ENCODE peak calls at places on chromosomes 4 and X, in six cellular contexts. N, C, Q, S, E and F are unnamed samples.
A peak's percentile ranks its signal among the peaks of the same experiment; 100 is the strongest.

GRCh38 chrX:154096140-154097002 is 1.1 kb downstream of the MECP2 start:
- DNase-seq in N (no peak), C (no peak), Q (no peak), S (peak; percentile 42), E (peak; percentile 11), F (no peak)

GRCh38 chrX:65637335-65637734 is 30.1 kb upstream of the MSN start:
- DNase-seq in N (no peak), C (no peak), Q (no peak), S (no peak), E (no peak), F (no peak)

GRCh38 chrX:45140812-45141211 is 59.9 kb downstream of the DIPK2B start:
- DNase-seq in N (no peak), C (no peak), Q (no peak), S (no peak), E (no peak), F (no peak)

GRCh38 chrX:107707866-107708265 is 67.7 kb downstream of the TSC22D3 start:
- DNase-seq in N (no peak), C (no peak), Q (no peak), S (no peak), E (no peak), F (no peak)

GRCh38 chr4:105895609-105896460 is 564 bp downstream of the NPNT start:
- DNase-seq in N (no peak), C (no peak), Q (no peak), S (no peak), E (peak; percentile 77), F (peak; percentile 56)

GRCh38 chr4:140952709-140953108 is 180.6 kb downstream of the RNF150 start:
- DNase-seq in N (no peak), C (no peak), Q (no peak), S (no peak), E (peak; percentile 86), F (no peak)

GRCh38 chrX:41695464-41695863 is 6.7 kb downstream of the GPR34 start:
- DNase-seq in N (no peak), C (no peak), Q (no peak), S (no peak), E (peak; percentile 1), F (no peak)

GRCh38 chr4:18110099-18110498 is 88.5 kb upstream of the LCORL start:
- DNase-seq in N (no peak), C (no peak), Q (no peak), S (no peak), E (no peak), F (no peak)

GRCh38 chr4:148749403-148749802 is 307.2 kb upstream of the NR3C2 start:
- DNase-seq in N (no peak), C (no peak), Q (no peak), S (no peak), E (peak; percentile 90), F (no peak)

GRCh38 chrX:15236146-15236545 is 33.7 kb downstream of the ASB9 start:
- DNase-seq in N (no peak), C (no peak), Q (no peak), S (no peak), E (no peak), F (no peak)

GRCh38 chrX:109714340-109714958 is 18.6 kb downstream of the ACSL4 start:
- DNase-seq in N (no peak), C (no peak), Q (no peak), S (no peak), E (peak; percentile 76), F (no peak)

GRCh38 chr4:12360391-12360790 is 931.7 kb upstream of the HS3ST1 start:
- DNase-seq in N (no peak), C (no peak), Q (no peak), S (no peak), E (peak; percentile 86), F (no peak)

GRCh38 chr4:118842055-118842454 is 6.1 kb upstream of the SEC24D start:
- DNase-seq in N (no peak), C (no peak), Q (no peak), S (no peak), E (peak; percentile 44), F (no peak)

GRCh38 chr4:176671532-176671931 is 121.2 kb downstream of the VEGFC start:
- DNase-seq in N (no peak), C (no peak), Q (no peak), S (no peak), E (no peak), F (no peak)

GRCh38 chr4:148893095-148893494 is 450.9 kb upstream of the NR3C2 start:
- DNase-seq in N (no peak), C (no peak), Q (no peak), S (no peak), E (no peak), F (no peak)

GRCh38 chr4:83115000-83115399 is 471 bp upstream of the PLAC8 start:
- DNase-seq in N (no peak), C (no peak), Q (no peak), S (no peak), E (peak; percentile 70), F (no peak)

GRCh38 chr4:150336676-150337412 is 245.1 kb upstream of the MAB21L2 start:
- DNase-seq in N (no peak), C (no peak), Q (no peak), S (peak; percentile 46), E (no peak), F (no peak)

GRCh38 chr4:165761968-165762367 is 111.1 kb upstream of the TLL1 start:
- DNase-seq in N (no peak), C (no peak), Q (no peak), S (no peak), E (no peak), F (no peak)

GRCh38 chr4:4524364-4524763 is 17.5 kb downstream of the STX18 start:
- DNase-seq in N (no peak), C (peak; percentile 8), Q (no peak), S (peak; percentile 19), E (no peak), F (no peak)
- TF ChIP-seq CTCF in N (no peak), C (no peak), Q (no peak), S (no peak), E (no peak), F (no peak)

GRCh38 chr4:187606581-187606980 is 389.0 kb upstream of the ZFP42 start:
- DNase-seq in N (no peak), C (no peak), Q (no peak), S (peak; percentile 46), E (peak; percentile 85), F (no peak)
- TF ChIP-seq CTCF in N (peak; percentile 82), C (peak; percentile 60), Q (peak; percentile 82), S (peak; percentile 69), E (peak; percentile 91), F (peak; percentile 86)

DNA sequence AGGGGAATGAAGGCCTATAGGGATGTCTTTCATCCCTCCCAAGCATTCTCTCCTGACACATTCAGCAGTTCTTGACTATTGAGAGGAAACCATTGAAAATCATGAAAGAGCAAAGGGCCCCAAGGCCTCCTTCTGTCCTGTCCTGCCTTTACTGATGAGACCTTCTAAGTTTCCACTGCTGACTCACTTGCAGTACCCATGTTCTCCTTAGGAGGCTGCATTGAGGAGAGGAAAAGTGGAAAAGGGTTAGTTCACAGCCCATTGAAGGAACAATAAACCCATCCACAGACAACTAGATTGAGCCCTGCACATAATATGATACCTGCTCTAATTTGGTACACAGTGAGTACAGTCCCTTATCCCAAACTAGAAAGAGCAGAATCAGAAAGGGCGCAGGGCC is 115.1 kb upstream of the PNPLA4 start:
- DNase-seq in N (no peak), C (no peak), Q (no peak), S (peak; percentile 1), E (peak; percentile 42), F (no peak)
- TF ChIP-seq CTCF in N (no peak), C (no peak), Q (no peak), S (no peak), E (peak; percentile 47), F (peak; percentile 32)

GRCh38 chr4:2910409-2910808 is 52.8 kb downstream of the NOP14 start:
- DNase-seq in N (no peak), C (no peak), Q (no peak), S (peak; percentile 25), E (no peak), F (no peak)
- TF ChIP-seq CTCF in N (no peak), C (no peak), Q (no peak), S (peak; percentile 36), E (peak; percentile 12), F (no peak)

DNA sequence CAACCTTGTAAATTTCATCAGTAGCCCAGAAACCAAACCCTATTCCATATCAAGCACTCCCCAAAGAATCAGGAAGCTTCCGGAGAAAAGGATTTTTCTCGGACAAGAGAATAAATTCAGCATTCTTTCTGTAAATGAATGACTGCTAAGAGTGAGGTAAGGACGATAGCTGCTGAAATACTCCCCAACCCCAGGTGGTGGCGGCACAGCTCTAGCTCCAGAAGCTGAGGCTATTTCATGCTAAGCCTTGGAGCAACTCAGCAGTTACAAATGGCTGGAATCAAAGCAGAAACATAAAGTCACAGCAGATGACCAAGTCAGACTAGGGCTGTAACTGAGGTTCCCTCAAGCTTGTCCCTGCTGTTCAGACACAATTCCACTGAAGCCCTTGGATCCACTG is 13.9 kb upstream of the PCDH19 start:
- DNase-seq in N (no peak), C (no peak), Q (no peak), S (peak; percentile 1), E (peak; percentile 21), F (no peak)
- TF ChIP-seq CTCF in N (no peak), C (no peak), Q (no peak), S (peak; percentile 17), E (peak; percentile 56), F (no peak)

GRCh38 chr4:45944000-45944399 is 179.9 kb downstream of the GABRG1 start:
- DNase-seq in N (no peak), C (no peak), Q (no peak), S (peak; percentile 10), E (peak; percentile 0), F (no peak)
- TF ChIP-seq CTCF in N (no peak), C (no peak), Q (no peak), S (no peak), E (no peak), F (no peak)

GRCh38 chr4:8769645-8770517 is 101.8 kb downstream of the HMX1 start:
- DNase-seq in N (no peak), C (no peak), Q (no peak), S (no peak), E (no peak), F (no peak)
- TF ChIP-seq CTCF in N (no peak), C (no peak), Q (no peak), S (no peak), E (no peak), F (no peak)

DNA sequence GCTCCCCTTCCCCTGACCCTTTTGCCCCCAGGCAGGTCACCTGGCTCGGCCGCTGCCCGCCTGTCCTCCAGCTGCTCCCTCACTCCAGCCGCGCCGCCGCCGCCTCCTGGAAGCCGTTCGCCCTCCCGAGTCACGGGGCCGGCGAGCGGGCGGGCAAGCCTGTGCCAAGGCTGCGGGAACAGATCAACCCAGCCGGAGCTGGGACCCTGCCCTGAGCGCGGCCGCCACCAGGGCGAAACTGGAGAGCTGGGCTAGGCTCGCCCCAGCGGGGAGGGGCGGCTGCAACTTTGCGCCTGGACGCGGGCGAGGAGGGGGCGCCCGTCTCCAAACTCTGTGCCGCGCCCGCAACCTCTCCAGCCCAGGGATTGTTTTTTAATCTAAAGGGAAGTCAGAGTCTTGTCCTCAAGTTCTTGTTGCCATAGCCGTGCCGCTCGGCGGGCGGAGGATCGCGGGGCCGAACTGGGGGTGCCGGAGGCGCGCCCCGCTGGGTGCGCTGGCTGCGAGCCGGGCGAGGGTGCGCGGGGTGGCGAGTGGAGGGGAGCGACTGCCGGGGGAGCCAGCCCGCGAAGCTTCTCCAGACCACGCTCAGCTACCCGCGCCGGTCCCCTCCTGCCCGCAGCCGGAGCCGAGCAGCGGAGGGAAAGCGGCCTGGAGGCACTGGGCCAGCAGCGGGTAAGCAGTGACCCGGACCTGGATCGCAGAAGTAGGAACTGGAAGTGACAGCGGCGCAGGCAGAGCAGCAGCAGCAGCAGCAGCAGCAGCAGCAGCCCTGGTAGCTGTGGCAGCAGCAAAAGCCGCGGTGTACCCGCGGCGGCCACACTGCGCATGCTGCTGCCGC is 13.4 kb downstream of the ARHGEF6 start:
- DNase-seq in N (no peak), C (peak; percentile 37), Q (no peak), S (peak; percentile 76), E (peak; percentile 28), F (peak; percentile 50)
- TF ChIP-seq CTCF in N (peak; percentile 8), C (no peak), Q (no peak), S (peak; percentile 43), E (no peak), F (no peak)